ENCODE peak calls at places on chromosomes 7 and 10, in five cellular contexts. One of them, this sample, is unnamed.
A peak's percentile ranks its signal among the peaks of the same experiment; 100 is the strongest.

GRCh38 chr10:77041636-77042258 is 595.9 kb downstream of the KCNMA1 start:
- DNase-seq in stimulated activated CD4-positive, alpha-beta T cell treated with anti-CD3 and anti-CD28 coated beads, Interleukin-15, amount 100 ng/mL, for 1 hour: no peak
- DNase-seq in coronary artery: no peak
- DNase-seq in adipocyte: no peak
- DNase-seq in M059J: no peak
- DNase-seq in this sample: peak; percentile 29

GRCh38 chr10:3538850-3539531 is 246.0 kb downstream of the KLF6 start:
- DNase-seq in stimulated activated CD4-positive, alpha-beta T cell treated with anti-CD3 and anti-CD28 coated beads, Interleukin-15, amount 100 ng/mL, for 1 hour: no peak
- DNase-seq in coronary artery: no peak
- DNase-seq in adipocyte: peak; percentile 90
- DNase-seq in M059J: peak; percentile 89
- DNase-seq in this sample: no peak

GRCh38 chr10:30013684-30014246 is 45.6 kb downstream of the JCAD start:
- DNase-seq in stimulated activated CD4-positive, alpha-beta T cell treated with anti-CD3 and anti-CD28 coated beads, Interleukin-15, amount 100 ng/mL, for 1 hour: no peak
- DNase-seq in coronary artery: no peak
- DNase-seq in adipocyte: no peak
- DNase-seq in M059J: peak; percentile 15
- DNase-seq in this sample: no peak

GRCh38 chr7:40095695-40096327 is 38.6 kb downstream of the MPLKIP start:
- DNase-seq in stimulated activated CD4-positive, alpha-beta T cell treated with anti-CD3 and anti-CD28 coated beads, Interleukin-15, amount 100 ng/mL, for 1 hour: no peak
- DNase-seq in coronary artery: no peak
- DNase-seq in adipocyte: no peak
- DNase-seq in M059J: no peak
- DNase-seq in this sample: no peak

GRCh38 chr7:153401795-153402720 is 642.5 kb downstream of the ACTR3B start:
- DNase-seq in stimulated activated CD4-positive, alpha-beta T cell treated with anti-CD3 and anti-CD28 coated beads, Interleukin-15, amount 100 ng/mL, for 1 hour: no peak
- DNase-seq in coronary artery: no peak
- DNase-seq in adipocyte: no peak
- DNase-seq in M059J: peak; percentile 16
- DNase-seq in this sample: no peak

GRCh38 chr10:58952747-58953466 is 223.5 kb upstream of the PHYHIPL start:
- DNase-seq in stimulated activated CD4-positive, alpha-beta T cell treated with anti-CD3 and anti-CD28 coated beads, Interleukin-15, amount 100 ng/mL, for 1 hour: no peak
- DNase-seq in coronary artery: no peak
- DNase-seq in adipocyte: peak; percentile 79
- DNase-seq in M059J: peak; percentile 51
- DNase-seq in this sample: no peak

GRCh38 chr7:361680-362415 is 71.9 kb downstream of the FOXL3 start:
- DNase-seq in stimulated activated CD4-positive, alpha-beta T cell treated with anti-CD3 and anti-CD28 coated beads, Interleukin-15, amount 100 ng/mL, for 1 hour: no peak
- DNase-seq in coronary artery: no peak
- DNase-seq in adipocyte: no peak
- DNase-seq in M059J: no peak
- DNase-seq in this sample: peak; percentile 5

GRCh38 chr7:33836797-33837355 is 68.5 kb upstream of the BMPER start:
- DNase-seq in stimulated activated CD4-positive, alpha-beta T cell treated with anti-CD3 and anti-CD28 coated beads, Interleukin-15, amount 100 ng/mL, for 1 hour: no peak
- DNase-seq in coronary artery: no peak
- DNase-seq in adipocyte: no peak
- DNase-seq in M059J: no peak
- DNase-seq in this sample: no peak

GRCh38 chr10:84352251-84352842 is 24.0 kb downstream of the CCSER2 start:
- DNase-seq in stimulated activated CD4-positive, alpha-beta T cell treated with anti-CD3 and anti-CD28 coated beads, Interleukin-15, amount 100 ng/mL, for 1 hour: peak; percentile 46
- DNase-seq in coronary artery: no peak
- DNase-seq in adipocyte: peak; percentile 74
- DNase-seq in M059J: peak; percentile 67
- DNase-seq in this sample: peak; percentile 78

GRCh38 chr7:140672382-140673062 is at the start of gene ADCK2:
- DNase-seq in stimulated activated CD4-positive, alpha-beta T cell treated with anti-CD3 and anti-CD28 coated beads, Interleukin-15, amount 100 ng/mL, for 1 hour: peak; percentile 60
- DNase-seq in coronary artery: no peak
- DNase-seq in adipocyte: peak; percentile 76
- DNase-seq in M059J: no peak
- DNase-seq in this sample: no peak

GRCh38 chr7:15764986-15765385 is 78.5 kb upstream of the MEOX2 start:
- DNase-seq in stimulated activated CD4-positive, alpha-beta T cell treated with anti-CD3 and anti-CD28 coated beads, Interleukin-15, amount 100 ng/mL, for 1 hour: no peak
- DNase-seq in coronary artery: no peak
- DNase-seq in adipocyte: no peak
- DNase-seq in M059J: no peak
- DNase-seq in this sample: no peak

GRCh38 chr7:83684928-83685327 is 36.0 kb upstream of the SEMA3E start:
- DNase-seq in stimulated activated CD4-positive, alpha-beta T cell treated with anti-CD3 and anti-CD28 coated beads, Interleukin-15, amount 100 ng/mL, for 1 hour: no peak
- DNase-seq in coronary artery: no peak
- DNase-seq in adipocyte: no peak
- DNase-seq in M059J: no peak
- DNase-seq in this sample: no peak

GRCh38 chr7:3955751-3956696 is 655.0 kb downstream of the SDK1 start:
- DNase-seq in stimulated activated CD4-positive, alpha-beta T cell treated with anti-CD3 and anti-CD28 coated beads, Interleukin-15, amount 100 ng/mL, for 1 hour: no peak
- DNase-seq in coronary artery: peak; percentile 24
- DNase-seq in adipocyte: peak; percentile 64
- DNase-seq in M059J: peak; percentile 64
- DNase-seq in this sample: no peak

GRCh38 chr10:119620771-119621384 is 24.1 kb upstream of the TIAL1 start:
- DNase-seq in stimulated activated CD4-positive, alpha-beta T cell treated with anti-CD3 and anti-CD28 coated beads, Interleukin-15, amount 100 ng/mL, for 1 hour: no peak
- DNase-seq in coronary artery: no peak
- DNase-seq in adipocyte: no peak
- DNase-seq in M059J: no peak
- DNase-seq in this sample: no peak

GRCh38 chr10:97124211-97124610 is 61.5 kb downstream of the SLIT1 start:
- DNase-seq in stimulated activated CD4-positive, alpha-beta T cell treated with anti-CD3 and anti-CD28 coated beads, Interleukin-15, amount 100 ng/mL, for 1 hour: no peak
- DNase-seq in coronary artery: no peak
- DNase-seq in adipocyte: no peak
- DNase-seq in M059J: no peak
- DNase-seq in this sample: no peak

GRCh38 chr7:107860241-107860961 is 30.6 kb upstream of the DLD start:
- DNase-seq in stimulated activated CD4-positive, alpha-beta T cell treated with anti-CD3 and anti-CD28 coated beads, Interleukin-15, amount 100 ng/mL, for 1 hour: no peak
- DNase-seq in coronary artery: no peak
- DNase-seq in adipocyte: no peak
- DNase-seq in M059J: no peak
- DNase-seq in this sample: no peak

This sample was measured in CD4-positive, alpha-beta memory T cell.